ENCODE peak calls at places on chromosomes 6 and 20, in seven cellular contexts. M is prostate gland, G is heart left ventricle, T is body of pancreas, N is tibial nerve, Z is stomach, J is transverse colon. I is an unnamed sample.

GRCh38 chr20:36463212-36464061 is 77.9 kb upstream of the MYL9 start:
- DNase-seq in Z (no peak), T (no peak), J (no peak), M (no peak), G (no peak), N (no peak), I (no peak)

GRCh38 chr20:34260208-34260942 is 19.2 kb downstream of the ASIP start:
- DNase-seq in J (no peak), N (no peak), G (no peak), M (no peak), T (no peak), Z (no peak), I (no peak)

GRCh38 chr6:55868910-55869479 is 6.4 kb downstream of the BMP5 start:
- DNase-seq in T (no peak), G (no peak), M (peak; percentile 15), N (no peak), Z (no peak), J (no peak), I (peak; percentile 2)

GRCh38 chr20:36819662-36820061 is 46.1 kb upstream of the DSN1 start:
- DNase-seq in J (no peak), G (no peak), Z (peak; percentile 75), T (no peak), N (no peak), M (no peak), I (no peak)

GRCh38 chr6:141401168-141401567 is 731.6 kb upstream of the GJE1 start:
- DNase-seq in M (no peak), G (no peak), J (no peak), Z (no peak), T (no peak), N (peak; percentile 41), I (no peak)

GRCh38 chr6:20873425-20874190 is 339.4 kb downstream of the CDKAL1 start:
- DNase-seq in J (no peak), Z (no peak), N (no peak), G (no peak), T (no peak), M (no peak), I (no peak)

GRCh38 chr6:7991992-7992815 is 72.0 kb downstream of the BLOC1S5 start:
- DNase-seq in J (no peak), Z (no peak), G (peak; percentile 23), M (no peak), T (peak; percentile 12), N (peak; percentile 7), I (peak; percentile 24)

GRCh38 chr20:24773168-24773567 is 175.9 kb upstream of the CST7 start:
- DNase-seq in G (no peak), T (peak; percentile 1), M (no peak), J (no peak), N (no peak), Z (no peak), I (no peak)

GRCh38 chr20:57806476-57806875 is 96.7 kb upstream of the PMEPA1 start:
- DNase-seq in M (no peak), G (no peak), Z (no peak), N (no peak), J (no peak), T (no peak), I (no peak)

GRCh38 chr20:61694666-61695065 is 371.0 kb downstream of the TAF4 start:
- DNase-seq in J (no peak), M (no peak), Z (no peak), G (no peak), N (no peak), T (no peak), I (no peak)

GRCh38 chr6:160973311-160973710 is 18.3 kb upstream of the MAP3K4 start:
- DNase-seq in J (no peak), M (no peak), Z (no peak), G (peak; percentile 71), T (no peak), N (no peak), I (no peak)

DNA sequence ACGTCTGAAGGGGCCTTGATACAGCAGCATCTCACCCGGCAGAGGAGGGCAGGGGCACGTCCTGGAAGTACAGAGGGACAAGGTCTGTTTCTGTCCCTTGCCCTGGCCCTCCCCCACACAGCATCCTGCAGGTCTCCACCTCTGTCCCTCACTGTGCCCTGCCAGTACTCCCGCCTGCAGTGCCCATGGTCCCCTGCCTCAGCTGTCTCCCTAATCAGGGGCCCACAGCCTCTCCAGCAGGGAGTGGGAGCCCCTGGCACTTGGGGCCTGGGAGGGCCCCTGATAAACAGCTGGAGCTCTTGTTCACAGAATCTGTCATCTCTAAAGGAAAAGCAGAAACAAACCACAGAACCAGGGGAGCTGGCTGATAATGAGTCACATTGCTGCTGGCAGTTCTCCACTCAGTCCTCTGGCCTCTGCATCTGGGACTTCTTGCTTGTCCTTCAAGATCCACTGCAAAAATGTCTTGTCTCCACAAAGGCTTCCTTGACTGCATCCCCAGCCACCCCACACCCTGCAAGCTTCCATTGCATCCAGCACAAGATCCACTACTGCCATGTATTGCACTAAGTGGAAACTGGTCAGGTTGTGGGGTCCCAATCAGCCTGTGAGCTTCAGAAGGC is 33.2 kb upstream of the TAF8 start:
- DNase-seq in M (no peak), G (no peak), T (peak; percentile 39), Z (no peak), N (no peak), J (no peak), I (no peak)
- TF ChIP-seq POLR2A in M (no peak), G (no peak), T (no peak), Z (no peak), N (no peak), J (no peak), I (no peak)

DNA sequence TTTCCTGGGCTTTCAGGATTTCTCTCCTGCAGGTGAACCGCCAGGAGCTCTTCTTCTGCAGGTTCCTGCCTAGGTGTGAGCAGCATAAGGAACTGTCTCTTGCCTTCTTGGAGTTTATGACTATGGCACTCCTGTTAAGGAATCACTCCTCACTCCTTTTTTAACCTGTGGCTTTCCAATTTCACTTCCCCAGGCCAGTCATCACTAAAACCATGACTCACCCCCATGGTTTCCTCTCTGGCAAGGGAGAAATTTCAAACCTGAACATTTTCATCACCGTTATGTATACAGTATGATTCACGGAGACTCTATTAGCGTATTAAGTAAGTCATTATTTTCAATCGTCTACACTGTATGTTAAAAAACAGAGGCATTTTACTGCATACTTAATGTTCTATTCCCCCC is 78.2 kb upstream of the ARID1B start:
- DNase-seq in T (no peak), N (no peak), G (no peak), M (no peak), Z (no peak), J (no peak), I (no peak)
- TF ChIP-seq POLR2A in T (no peak), N (no peak), G (no peak), M (no peak), Z (no peak), J (no peak), I (no peak)

GRCh38 chr6:31794866-31795615 is 511 bp downstream of the VARS1 start:
- DNase-seq in M (peak; percentile 24), N (no peak), G (no peak), J (no peak), T (no peak), Z (no peak), I (no peak)

GRCh38 chr6:31796993-31797385 is 1.4 kb upstream of the VARS1 start:
- DNase-seq in M (no peak), G (no peak), T (no peak), J (no peak), N (no peak), Z (no peak), I (no peak)

GRCh38 chr6:31797607-31798006 is 2.1 kb upstream of the VARS1 start:
- DNase-seq in N (no peak), G (no peak), M (no peak), T (no peak), Z (no peak), J (peak; percentile 28), I (no peak)

GRCh38 chr6:31794294-31794865 is 1.2 kb downstream of the VARS1 start:
- DNase-seq in Z (no peak), J (no peak), N (no peak), M (no peak), T (no peak), G (no peak), I (no peak)

GRCh38 chr6:31795616-31796298 is at the start of gene VARS1:
- DNase-seq in J (peak; percentile 96), Z (peak; percentile 94), M (peak; percentile 84), T (peak; percentile 93), G (peak; percentile 92), N (peak; percentile 64), I (peak; percentile 82)
- TF ChIP-seq POLR2A in J (peak; percentile 44), Z (no peak), M (peak; percentile 51), T (peak; percentile 38), G (peak; percentile 59), N (peak; percentile 76), I (no peak)

GRCh38 chr20:42261766-42262165 is 643.6 kb upstream of the CHD6 start:
- DNase-seq in G (no peak), N (no peak), T (no peak), J (no peak), M (no peak), Z (no peak), I (no peak)

GRCh38 chr20:42255820-42256219 is 637.6 kb upstream of the CHD6 start:
- DNase-seq in G (no peak), M (no peak), J (no peak), N (no peak), T (no peak), Z (no peak), I (no peak)

GRCh38 chr20:42260216-42260615 is 642.0 kb upstream of the CHD6 start:
- DNase-seq in G (no peak), N (no peak), T (no peak), J (no peak), M (no peak), Z (no peak), I (no peak)

GRCh38 chr20:42258568-42258967 is 640.4 kb upstream of the CHD6 start:
- DNase-seq in T (no peak), J (no peak), G (no peak), N (no peak), Z (no peak), M (no peak), I (no peak)

GRCh38 chr20:42259389-42259788 is 641.2 kb upstream of the CHD6 start:
- DNase-seq in T (no peak), Z (no peak), M (no peak), G (no peak), J (no peak), N (no peak), I (no peak)
- TF ChIP-seq POLR2A in T (no peak), Z (no peak), M (no peak), G (no peak), J (no peak), N (no peak), I (no peak)

DNA sequence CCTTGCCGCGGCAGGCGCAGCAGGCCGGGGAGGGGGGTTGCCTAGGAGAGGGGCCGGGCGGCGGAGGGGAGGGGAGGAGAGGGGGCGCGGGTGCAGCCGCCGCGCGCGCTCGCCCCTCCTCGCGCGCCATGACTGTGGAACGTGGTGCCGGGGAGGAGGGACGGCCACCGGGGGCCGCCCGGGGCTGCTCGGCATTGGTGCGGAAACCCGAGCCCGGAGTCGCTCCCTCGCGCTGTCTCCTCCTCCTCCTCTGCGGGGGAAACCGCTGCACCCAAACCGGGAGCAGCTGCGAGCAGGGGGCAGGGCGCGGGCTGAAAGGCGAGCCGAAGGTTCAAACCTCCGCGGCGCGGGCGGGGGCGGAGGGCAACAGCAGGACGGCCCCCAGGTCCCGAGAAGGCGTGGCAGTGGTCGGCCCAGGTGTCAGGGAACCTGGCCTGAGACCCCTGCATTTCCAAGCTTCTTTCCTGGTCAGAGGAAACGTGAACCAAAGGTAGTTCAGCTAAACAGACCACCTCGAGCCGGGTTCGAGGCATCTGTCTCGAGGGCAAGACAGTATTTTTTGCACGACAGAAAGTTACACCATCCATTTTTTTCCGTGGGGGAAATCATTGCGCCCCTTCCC is 1.4 kb upstream of the TRERF1 start:
- DNase-seq in N (peak; percentile 65), Z (peak; percentile 85), M (peak; percentile 84), G (peak; percentile 92), J (peak; percentile 87), T (peak; percentile 88), I (peak; percentile 69)
- TF ChIP-seq POLR2A in N (peak; percentile 70), Z (no peak), M (peak; percentile 64), G (peak; percentile 55), J (peak; percentile 61), T (peak; percentile 53), I (peak; percentile 19)